ENCODE peak calls at places on chromosomes 3 and 15, in four cellular contexts. X is IMR-90, B is H9, R is H1. L is an unnamed sample.

GRCh38 chr15:100663550-100664335 is 61.4 kb downstream of the ASB7 start:
- DNase-seq in R (no peak), B (no peak), X (peak; percentile 15), L (no peak)

GRCh38 chr3:193129607-193130006 is 111.4 kb upstream of the PLAAT1 start:
- DNase-seq in R (no peak), X (no peak), B (no peak), L (peak; percentile 28)

GRCh38 chr15:82294061-82294690 is 31.6 kb downstream of the SAXO2 start:
- DNase-seq in B (no peak), X (no peak), R (no peak), L (no peak)

GRCh38 chr3:14057701-14058100 is 67.0 kb downstream of the CHCHD4 start:
- DNase-seq in X (no peak), R (no peak), B (no peak), L (no peak)

GRCh38 chr3:48369685-48370329 is 2.2 kb upstream of the FBXW12 start:
- DNase-seq in B (no peak), R (no peak), X (no peak), L (no peak)

GRCh38 chr15:31262143-31262530 is 64.5 kb upstream of the KLF13 start:
- DNase-seq in R (no peak), X (no peak), B (peak; percentile 12), L (no peak)

GRCh38 chr3:194806991-194807685 is 121.5 kb downstream of the FAM43A start:
- DNase-seq in X (peak; percentile 6), R (no peak), B (no peak), L (no peak)

GRCh38 chr15:31486906-31487695 is 160.5 kb downstream of the KLF13 start:
- DNase-seq in B (peak; percentile 19), X (no peak), R (no peak), L (no peak)

GRCh38 chr15:33152502-33153109 is 41.9 kb downstream of the FMN1 start:
- DNase-seq in X (peak; percentile 11), R (no peak), B (no peak), L (no peak)

GRCh38 chr15:64164436-64164835 is 1.6 kb upstream of the PPIB start:
- DNase-seq in X (no peak), R (no peak), B (no peak), L (no peak)

GRCh38 chr15:48963524-48964113 is at the start of gene SHC4:
- DNase-seq in X (peak; percentile 86), R (no peak), B (peak; percentile 78), L (peak; percentile 85)

GRCh38 chr15:33700695-33701303 is 267.5 kb upstream of the CHRM5 start:
- DNase-seq in X (peak; percentile 77), R (peak; percentile 65), B (peak; percentile 87), L (peak; percentile 91)

GRCh38 chr15:70569139-70569717 is 194.1 kb downstream of the UACA start:
- DNase-seq in B (peak; percentile 32), X (peak; percentile 71), R (no peak), L (peak; percentile 48)

GRCh38 chr3:128824132-128824850 is 55.1 kb upstream of the ACAD9 start:
- DNase-seq in B (no peak), X (no peak), R (no peak), L (no peak)

GRCh38 chr3:107221856-107222255 is 155.4 kb upstream of the CCDC54 start:
- DNase-seq in B (no peak), R (no peak), X (peak; percentile 65), L (no peak)

GRCh38 chr3:15284121-15284889 is 48.1 kb downstream of the SH3BP5 start:
- DNase-seq in R (no peak), B (no peak), X (no peak), L (no peak)

GRCh38 chr15:44308415-44308814 is 19.9 kb downstream of the GOLM2 start:
- DNase-seq in X (no peak), R (no peak), B (no peak), L (no peak)

GRCh38 chr3:65356331-65357286 is 668.8 kb upstream of the ADAMTS9 start:
- DNase-seq in B (peak; percentile 68), R (no peak), X (no peak), L (peak; percentile 85)

GRCh38 chr3:63791974-63792373 is 27.1 kb upstream of the C3orf49 start:
- DNase-seq in B (no peak), X (peak; percentile 53), R (no peak), L (peak; percentile 23)

GRCh38 chr3:56556908-56557814 is at the start of gene CCDC66:
- DNase-seq in B (peak; percentile 96), X (peak; percentile 90), R (peak; percentile 82), L (peak; percentile 96)

GRCh38 chr3:124263168-124263567 is 271.2 kb upstream of the ROPN1 start:
- DNase-seq in R (no peak), X (peak; percentile 97), B (no peak), L (peak; percentile 61)

GRCh38 chr3:10790713-10791112 is 25.3 kb upstream of the SLC6A11 start:
- DNase-seq in R (no peak), X (no peak), B (no peak), L (no peak)

GRCh38 chr15:45670511-45670910 is 35.7 kb downstream of the SQOR start:
- DNase-seq in B (no peak), R (no peak), X (peak; percentile 30), L (no peak)

GRCh38 chr3:36591959-36592358 is 172.4 kb downstream of the DCLK3 start:
- DNase-seq in B (no peak), R (no peak), X (peak; percentile 48), L (no peak)

GRCh38 chr3:14450922-14451606 is 48.7 kb downstream of the SLC6A6 start:
- DNase-seq in B (no peak), R (no peak), X (no peak), L (no peak)

DNA sequence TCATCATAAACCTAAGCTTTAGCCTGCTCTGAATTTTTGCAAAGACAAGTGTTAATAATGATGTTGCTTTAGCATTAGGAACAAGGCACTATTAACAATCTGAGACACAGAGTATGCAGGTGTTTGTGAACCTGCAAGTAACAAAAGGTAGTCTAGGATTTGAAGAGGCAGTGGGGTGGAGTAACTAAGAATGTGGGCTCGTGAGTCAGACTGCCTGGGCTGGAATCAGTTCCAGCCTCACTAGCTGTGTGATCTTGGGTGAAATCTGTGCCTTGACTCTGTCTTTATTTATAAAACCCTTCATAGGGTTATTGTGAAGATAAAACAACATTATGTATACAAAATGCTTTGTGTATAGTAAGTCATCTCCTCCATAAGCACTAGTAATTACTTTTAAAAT is 610.6 kb upstream of the CFAP20DC start:
- DNase-seq in R (no peak), B (no peak), X (peak; percentile 47), L (no peak)
- H3K27me3 ChIP-seq in R (no peaks in the 10 kb centered on the region), B (no peaks in the 10 kb centered on the region), X (no peaks in the 10 kb centered on the region), L (no peaks in the 10 kb centered on the region)

DNA sequence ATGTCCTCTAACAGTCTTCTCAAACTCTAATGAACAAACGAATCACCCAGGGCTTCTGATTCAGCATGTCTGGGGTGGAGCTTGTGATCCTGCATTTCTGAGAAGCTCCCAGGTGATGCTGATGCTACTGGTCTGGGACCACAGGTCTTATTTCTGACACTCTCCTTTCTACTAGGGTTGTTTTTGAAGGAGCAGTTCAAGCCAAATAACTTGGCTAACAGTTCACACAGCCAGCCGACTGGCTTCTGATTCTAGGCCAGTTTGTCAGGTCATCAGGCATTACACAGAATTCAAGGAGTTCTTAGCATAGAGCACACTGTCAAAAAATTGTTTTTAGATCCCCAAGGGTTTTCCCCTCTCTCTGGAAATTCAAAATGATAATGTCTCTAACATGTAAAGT is 100.7 kb downstream of the TIGIT start:
- DNase-seq in X (no peak), R (no peak), B (no peak), L (no peak)
- H3K56ac ChIP-seq in X (no peak overlapping the region), R (no peak overlapping the region), B (no peak overlapping the region), L (no peak overlapping the region)

DNA sequence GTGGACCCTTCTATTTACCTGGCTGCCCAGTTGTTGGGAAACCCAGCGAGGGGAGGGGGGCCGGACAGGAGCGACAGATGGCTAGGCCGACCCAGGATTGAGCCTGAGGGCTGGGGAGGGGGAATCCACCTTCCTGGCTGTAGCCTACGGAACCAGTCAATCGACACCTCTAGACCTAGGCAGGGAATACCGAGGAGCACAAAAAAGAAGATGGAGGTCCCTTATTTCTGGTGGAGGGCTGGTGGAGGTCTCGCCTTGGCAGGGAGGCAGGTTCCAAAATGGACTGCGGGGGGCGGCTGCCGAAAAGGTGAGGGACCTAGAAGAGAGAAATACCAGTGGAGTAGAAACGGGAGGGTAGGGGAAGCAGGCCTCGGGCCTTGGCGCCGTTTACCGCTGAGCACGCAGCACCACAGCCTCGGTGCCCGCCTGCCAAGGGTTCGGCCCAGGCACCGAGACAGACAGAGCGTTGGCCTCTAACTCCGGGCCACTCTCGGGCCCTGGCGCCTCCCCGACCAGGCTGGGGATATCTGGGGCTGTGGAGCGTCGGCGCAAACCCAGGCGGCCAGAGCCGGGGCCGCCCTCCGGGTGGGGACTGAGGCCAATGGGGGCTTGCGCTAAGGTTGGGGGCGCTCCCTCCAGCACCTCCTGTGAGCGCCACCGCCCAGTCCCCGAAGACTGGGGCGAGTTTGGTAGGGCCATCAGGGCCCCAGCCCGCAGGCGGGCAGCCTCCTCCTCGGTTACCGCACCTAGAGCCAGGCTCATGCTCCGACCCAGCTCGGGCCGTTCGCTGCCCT is 1.6 kb downstream of the ANKRD63 start:
- DNase-seq in X (no peak), B (peak; percentile 55), R (no peak), L (peak; percentile 62)
- H3K27me3 ChIP-seq in X (peaks cover 72% of the 10 kb centered on the region), B (peaks cover 37% of the 10 kb centered on the region), R (peaks cover 47% of the 10 kb centered on the region), L (peaks cover 21% of the 10 kb centered on the region)

DNA sequence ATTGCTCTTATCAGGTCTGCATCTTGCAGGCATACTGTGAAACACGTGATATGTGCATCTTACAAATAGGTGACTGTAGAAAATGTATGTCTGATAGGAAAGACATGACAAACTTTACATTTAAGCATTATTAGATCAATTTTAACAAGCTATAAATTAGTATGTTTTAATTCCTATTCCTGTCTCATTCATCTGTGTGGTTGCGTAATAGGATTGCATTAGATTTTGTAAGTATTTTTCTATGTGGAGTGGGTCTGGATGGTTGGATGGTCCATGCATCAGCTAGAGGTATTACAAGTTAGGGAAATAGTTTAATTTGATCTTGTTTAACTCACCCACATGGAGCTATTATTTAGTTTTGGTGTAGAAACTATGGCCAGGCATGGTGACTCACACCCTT is 18.8 kb downstream of the ASTE1 start:
- DNase-seq in B (no peak), X (peak; percentile 28), R (no peak), L (no peak)
- H3K56ac ChIP-seq in B (no peak overlapping the region), X (no peak overlapping the region), R (no peak overlapping the region), L (no peak overlapping the region)

DNA sequence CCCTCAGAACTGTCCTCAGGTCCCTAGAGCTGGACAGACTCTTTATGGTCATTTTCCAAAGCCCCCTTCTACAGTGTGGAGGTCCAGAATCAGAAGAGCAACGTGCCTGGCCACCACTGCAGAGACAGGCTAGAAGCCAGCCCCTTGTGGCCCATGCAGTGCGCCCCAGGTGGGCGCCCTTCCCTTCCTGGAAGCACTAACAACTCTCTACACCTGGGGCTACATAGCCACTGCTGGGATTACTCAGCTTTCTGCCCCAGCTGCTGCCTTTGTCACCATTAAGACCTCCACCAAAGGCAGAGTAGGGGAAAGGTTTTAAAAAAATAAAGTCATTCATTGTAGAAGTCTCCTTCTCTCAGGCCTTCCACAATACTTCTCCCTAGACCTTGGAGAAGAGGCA is 2.3 kb downstream of the RASGRP1 start:
- DNase-seq in X (no peak), B (peak; percentile 56), R (no peak), L (peak; percentile 25)
- H3K27me3 ChIP-seq in X (peaks cover 21% of the 10 kb centered on the region), B (peaks cover 14% of the 10 kb centered on the region), R (peaks cover 15% of the 10 kb centered on the region), L (peaks cover 15% of the 10 kb centered on the region)

GRCh38 chr3:42043116-42043796 is 47.9 kb upstream of the TRAK1 start:
- DNase-seq in R (no peak), X (peak; percentile 49), B (peak; percentile 92), L (peak; percentile 97)
- H3K56ac ChIP-seq in R (no peak overlapping the region), X (peak overlapping the region; percentile 39), B (no peak overlapping the region), L (peak overlapping the region; percentile 93)

DNA sequence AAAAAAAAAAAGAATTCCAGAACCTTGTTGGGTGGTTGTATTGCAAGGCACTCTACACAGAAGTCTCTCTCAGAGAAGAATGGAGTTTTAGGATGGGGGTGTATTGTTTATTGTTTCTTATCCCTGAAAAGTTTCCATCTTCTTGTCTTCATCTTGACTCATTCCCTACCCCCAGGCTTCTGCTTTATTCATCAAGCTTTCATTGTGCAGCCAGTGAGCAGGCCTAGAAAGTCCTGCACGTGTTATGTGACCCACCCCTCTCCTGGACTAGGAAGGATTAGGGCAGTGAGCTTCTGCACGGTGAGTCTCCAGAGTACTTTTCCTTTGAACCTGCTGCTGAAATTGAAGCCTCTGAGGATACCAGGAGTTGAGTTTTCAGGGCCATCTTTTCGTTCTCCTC is 150.9 kb upstream of the IL12A start:
- DNase-seq in R (no peak), X (no peak), B (no peak), L (no peak)
- H3K27me3 ChIP-seq in R (no peaks in the 10 kb centered on the region), X (no peaks in the 10 kb centered on the region), B (no peaks in the 10 kb centered on the region), L (no peaks in the 10 kb centered on the region)